ENCODE peak calls at places on chromosome 17, in five cellular contexts. K is A549, G is left ventricle myocardium inferior, A is heart left ventricle, Z is uterus. M is an unnamed sample.

GRCh38 chr17:73470369-73470768 is 158.6 kb upstream of the CDC42EP4 start:
- DNase-seq in K (no peak), G (no peak), A (no peak), Z (no peak), M (no peak)

GRCh38 chr17:51419476-51419875 is 159.1 kb downstream of the UTP18 start:
- DNase-seq in K (no peak), G (no peak), A (no peak), Z (no peak), M (no peak)

GRCh38 chr17:61450641-61451537 is 1.3 kb upstream of the TBX4 start:
- DNase-seq in K (no peak), G (no peak), A (no peak), Z (no peak), M (no peak)

GRCh38 chr17:34517406-34517805 is 62.0 kb upstream of the TMEM132E start:
- DNase-seq in K (no peak), G (no peak), A (no peak), Z (no peak), M (no peak)

GRCh38 chr17:40463122-40463550 is 19.9 kb downstream of the IGFBP4 start:
- DNase-seq in K (no peak), G (no peak), A (peak), Z (no peak), M (peak)

GRCh38 chr17:18257747-18258355 is 687 bp downstream of the FLII start:
- DNase-seq in K (peak), G (peak), A (peak), Z (peak), M (peak)

GRCh38 chr17:34302626-34303025 is 16.6 kb upstream of the CCL8 start:
- DNase-seq in K (no peak), G (no peak), A (no peak), Z (no peak), M (no peak)

GRCh38 chr17:29099527-29099926 is 56.6 kb downstream of the PIPOX start:
- DNase-seq in K (no peak), G (no peak), A (no peak), Z (no peak), M (no peak)

GRCh38 chr17:45382226-45382625 is 50.4 kb downstream of the ARHGAP27 start:
- DNase-seq in K (no peak), G (no peak), A (no peak), Z (no peak), M (no peak)

DNA sequence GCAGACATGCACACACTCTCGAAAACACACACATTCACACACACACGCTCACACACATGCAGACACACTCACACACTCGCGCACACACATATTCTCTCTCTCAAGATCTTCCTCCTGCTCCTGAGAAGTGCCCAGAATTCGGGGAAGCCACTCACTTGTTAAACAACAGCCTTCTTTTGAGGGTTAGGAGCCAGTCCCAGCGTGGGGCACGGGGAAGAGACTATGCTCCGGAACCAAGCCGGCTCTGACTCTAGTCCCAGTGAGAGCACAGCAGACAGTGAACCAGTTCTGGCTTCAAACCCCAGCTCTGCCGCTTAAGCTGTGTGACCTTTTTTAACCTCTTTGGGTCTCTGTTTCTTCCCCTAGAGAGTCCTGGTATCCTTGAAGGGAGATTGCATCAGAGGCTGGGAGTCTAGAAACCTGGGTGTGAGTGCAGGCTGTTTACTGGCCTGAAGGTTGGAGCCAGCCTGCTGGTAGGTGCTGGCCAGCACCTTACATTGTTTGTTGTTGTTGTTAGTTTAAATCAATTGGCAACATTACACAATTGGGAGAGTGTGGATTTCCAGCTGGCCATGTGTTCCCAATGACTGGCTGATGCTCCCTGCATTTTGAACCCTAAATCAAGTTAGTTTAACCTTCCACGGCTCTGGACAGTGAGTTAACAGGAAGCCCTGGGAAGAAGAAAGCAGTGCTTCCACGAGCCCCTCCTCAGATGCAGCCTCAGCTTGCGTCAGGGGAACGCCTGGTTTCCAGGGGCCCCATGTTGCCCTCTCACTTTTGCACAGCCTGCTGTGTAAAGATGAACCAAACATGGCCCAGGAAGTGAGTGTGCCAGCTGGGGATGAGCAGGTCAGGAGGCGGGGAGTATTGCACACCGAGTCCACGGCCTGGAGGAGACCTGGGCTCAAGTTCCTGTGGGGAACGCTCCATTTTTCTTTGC is 71.6 kb downstream of the GAS7 start:
- DNase-seq in K (no peak), G (no peak), A (no peak), Z (peak), M (peak)
- H3K4me3 ChIP-seq in K (no peak), G (peak), A (no peak), Z (no peak), M (no peak)

DNA sequence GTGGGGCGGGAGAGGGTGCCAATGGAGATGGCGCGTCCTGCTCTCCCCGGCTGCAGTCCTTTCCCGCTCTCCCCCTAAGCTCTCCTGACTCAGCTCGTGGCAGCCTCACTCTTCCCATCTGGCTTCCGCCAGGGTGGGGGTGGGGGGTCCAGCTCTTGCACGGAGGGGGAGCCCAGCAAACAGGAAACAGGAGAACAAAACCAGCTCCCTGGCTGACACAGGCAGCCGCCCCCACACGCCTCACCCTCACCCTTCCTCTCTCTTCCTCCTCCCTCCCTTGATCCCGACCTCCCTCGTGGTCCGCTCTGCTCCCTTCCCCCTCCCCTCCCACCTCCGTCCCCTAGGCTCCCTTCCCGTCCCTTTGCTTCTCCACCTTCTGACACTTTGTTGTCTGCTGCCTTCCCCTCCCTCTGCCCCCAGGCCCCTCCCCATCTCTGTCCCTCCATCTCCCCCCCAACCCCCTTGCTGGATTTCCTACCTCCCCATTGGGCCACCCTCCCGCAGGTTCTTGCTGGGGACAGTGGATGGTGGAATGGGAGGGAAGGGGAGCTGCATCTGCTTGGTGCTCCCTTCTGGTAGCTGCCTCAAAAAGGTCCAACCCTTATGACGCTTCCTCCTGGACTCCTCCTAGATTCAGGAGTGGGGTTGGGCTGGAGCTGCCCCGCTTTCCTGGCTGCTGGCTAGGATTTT is 23.7 kb downstream of the ARHGAP23 start:
- DNase-seq in K (no peak), G (no peak), A (no peak), Z (peak), M (peak)
- TF ChIP-seq CTCF in K (no peak), G (no peak), A (no peak), Z (no peak), M (no peak)

GRCh38 chr17:76732734-76733617 is 4.2 kb downstream of the SRSF2 start:
- DNase-seq in K (no peak), G (no peak), A (no peak), Z (no peak), M (peak)

GRCh38 chr17:76733618-76733957 is 3.5 kb downstream of the SRSF2 start:
- DNase-seq in K (no peak), G (no peak), A (no peak), Z (no peak), M (no peak)

GRCh38 chr17:76735006-76735405 is 2.1 kb downstream of the SRSF2 start:
- DNase-seq in K (no peak), G (no peak), A (no peak), Z (no peak), M (peak)

GRCh38 chr17:76735586-76736348 is 1.4 kb downstream of the SRSF2 start:
- DNase-seq in K (no peak), G (no peak), A (no peak), Z (no peak), M (no peak)

GRCh38 chr17:76734080-76734840 is 2.9 kb downstream of the SRSF2 start:
- DNase-seq in K (no peak), G (no peak), A (no peak), Z (no peak), M (peak)
- H3K4me3 ChIP-seq in K (peak), G (peak), A (peak), Z (no peak), M (peak)

DNA sequence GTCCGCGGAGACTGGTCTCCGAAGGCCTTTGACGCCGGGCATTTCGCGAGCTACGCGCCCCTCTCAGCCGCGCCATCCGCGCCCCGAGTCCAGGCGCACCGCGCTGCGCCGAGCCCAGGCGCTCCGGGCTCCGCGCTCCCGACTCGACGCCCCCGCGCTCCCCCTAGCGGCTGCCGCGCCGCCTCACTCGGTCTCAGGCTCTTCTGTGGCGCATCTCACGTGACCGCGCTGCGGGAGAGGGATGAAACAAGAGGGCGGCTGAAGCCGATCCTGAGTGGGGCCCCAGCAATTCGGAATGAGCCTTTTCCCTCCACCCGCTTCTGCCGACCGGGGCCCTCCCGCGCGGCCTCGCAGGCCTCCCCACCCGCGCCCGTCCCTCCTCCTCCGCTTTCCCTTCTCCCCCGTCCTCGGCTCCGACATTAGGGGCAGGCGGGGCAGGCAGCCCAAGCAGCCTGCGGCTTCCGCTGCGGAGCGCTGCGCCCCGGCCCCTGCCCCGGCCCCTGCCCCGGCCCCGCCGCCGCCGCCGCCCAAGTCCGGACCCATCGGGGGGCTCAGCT is 42.5 kb upstream of the AMZ2 start:
- DNase-seq in K (peak), G (peak), A (peak), Z (peak), M (peak)
- TF ChIP-seq CTCF in K (peak), G (peak), A (peak), Z (peak), M (peak)

DNA sequence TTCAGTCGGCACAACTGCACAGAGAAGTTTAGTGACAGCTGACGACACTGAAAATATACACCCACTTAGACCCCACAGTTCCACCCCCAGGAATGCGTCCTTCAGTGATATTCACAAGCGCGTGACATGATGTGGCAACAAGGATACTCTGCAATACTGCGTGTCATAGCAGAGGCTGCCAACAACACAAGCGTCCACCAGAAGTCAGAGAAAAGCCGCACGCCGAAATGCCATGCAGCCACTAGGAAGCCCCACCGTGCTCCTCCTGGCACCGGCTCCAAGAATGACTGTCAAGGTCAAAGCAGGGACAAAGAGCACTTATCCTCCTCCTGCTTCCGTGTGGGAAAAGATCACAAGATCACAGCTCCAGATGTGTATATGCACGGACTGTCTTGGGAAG is 3.5 kb downstream of the ATP2A3 start:
- DNase-seq in K (no peak), G (no peak), A (no peak), Z (no peak), M (peak)
- H3K4me3 ChIP-seq in K (no peak), G (peak), A (no peak), Z (no peak), M (no peak)

GRCh38 chr17:22507823-22508222 is 815.5 kb downstream of the KCNJ18 start:
- DNase-seq in K (no peak), G (no peak), A (no peak), Z (no peak), M (no peak)
- TF ChIP-seq CTCF in K (no peak), G (no peak), A (no peak), Z (no peak), M (no peak)

GRCh38 chr17:16212793-16213192 is 2.5 kb downstream of the NCOR1 start:
- DNase-seq in K (no peak), G (no peak), A (no peak), Z (no peak), M (no peak)
- H3K4me3 ChIP-seq in K (no peak), G (no peak), A (no peak), Z (no peak), M (no peak)

GRCh38 chr17:70527364-70527888 is 358.1 kb downstream of the KCNJ2 start:
- DNase-seq in K (no peak), G (no peak), A (no peak), Z (no peak), M (no peak)
- TF ChIP-seq CTCF in K (no peak), G (no peak), A (no peak), Z (no peak), M (no peak)

DNA sequence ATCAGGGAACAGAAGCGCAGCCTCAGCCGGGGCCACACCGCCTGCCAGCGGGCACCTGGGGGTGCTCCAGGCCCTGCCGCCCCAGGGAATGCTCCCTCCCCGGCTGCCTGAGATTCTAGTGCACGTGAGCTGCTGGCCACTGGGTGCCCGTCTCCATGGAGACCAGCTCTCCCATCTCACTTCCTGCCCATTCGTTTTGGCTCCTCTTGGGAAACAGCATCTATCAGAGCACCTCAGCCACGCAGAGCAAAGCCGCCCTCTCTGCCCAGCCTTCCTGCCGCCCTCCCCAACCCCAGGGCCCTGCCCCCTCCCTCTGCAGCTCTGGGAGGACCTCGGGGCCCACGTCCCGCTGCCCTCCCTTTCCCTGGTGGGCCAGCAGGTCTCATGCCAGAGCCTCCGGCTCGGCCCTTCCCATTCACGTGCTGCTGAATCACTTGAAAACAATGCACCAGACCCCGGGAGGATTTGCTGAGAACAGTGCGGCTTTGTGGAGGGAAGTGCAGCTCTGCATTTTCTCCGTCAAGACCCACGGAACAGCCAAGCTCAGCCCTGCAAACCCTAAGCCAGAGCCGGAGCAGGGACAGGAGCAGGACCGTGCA is 19.4 kb downstream of the CEP295NL start:
- DNase-seq in K (peak), G (peak), A (peak), Z (peak), M (peak)
- H3K4me3 ChIP-seq in K (peak), G (peak), A (peak), Z (peak), M (peak)